ENCODE peak calls at places on chromosomes 7 and 10, in six cellular contexts. F is mucosa of descending colon, Y is psoas muscle, J is skeletal muscle cell, T is choroid plexus epithelial cell, X is upper lobe of right lung. E is an unnamed sample.
A peak's percentile ranks its signal among the peaks of the same experiment; 100 is the strongest.

GRCh38 chr10:24465899-24466615 is 257.1 kb downstream of the KIAA1217 start:
- DNase-seq in T (peak; percentile 97), F (no peak), Y (no peak), X (no peak), J (peak; percentile 76), E (peak; percentile 76)

GRCh38 chr10:26890956-26891355 is 30.2 kb upstream of the ABI1 start:
- DNase-seq in F (no peak), X (no peak), J (peak; percentile 56), Y (no peak), T (peak; percentile 89), E (peak; percentile 20)

GRCh38 chr7:620885-621284 is 101.2 kb upstream of the PDGFA start:
- DNase-seq in Y (no peak), X (no peak), T (no peak), J (no peak), F (no peak), E (no peak)

GRCh38 chr10:98636921-98637329 is 190.2 kb upstream of the HPS1 start:
- DNase-seq in T (no peak), X (no peak), J (no peak), Y (no peak), F (no peak), E (no peak)

GRCh38 chr7:37109016-37109415 is 339.6 kb downstream of the ELMO1 start:
- DNase-seq in Y (no peak), J (no peak), X (no peak), F (no peak), T (no peak), E (no peak)

GRCh38 chr10:48451969-48452878 is 145.7 kb downstream of the MAPK8 start:
- DNase-seq in Y (no peak), F (no peak), J (no peak), T (no peak), X (peak; percentile 54), E (peak; percentile 24)

GRCh38 chr7:1990001-1990670 is 242.6 kb downstream of the MAD1L1 start:
- DNase-seq in J (no peak), T (no peak), F (peak; percentile 38), X (no peak), Y (no peak), E (no peak)

GRCh38 chr7:4650471-4651047 is 31.5 kb upstream of the FOXK1 start:
- DNase-seq in Y (peak; percentile 46), X (no peak), F (no peak), T (peak; percentile 64), J (peak; percentile 8), E (no peak)

GRCh38 chr7:16078076-16078952 is 343.0 kb downstream of the CRPPA start:
- DNase-seq in J (no peak), Y (no peak), X (no peak), F (no peak), T (peak; percentile 87), E (no peak)

GRCh38 chr7:36278767-36279171 is 110.9 kb upstream of the ANLN start:
- DNase-seq in J (peak; percentile 88), T (peak; percentile 81), X (no peak), Y (no peak), F (no peak), E (peak; percentile 37)

GRCh38 chr10:123502983-123503382 is 163.2 kb upstream of the GPR26 start:
- DNase-seq in T (no peak), F (no peak), J (no peak), Y (no peak), X (no peak), E (no peak)

GRCh38 chr7:372546-372938 is 82.6 kb downstream of the FOXL3 start:
- DNase-seq in X (peak; percentile 53), J (no peak), F (peak; percentile 31), T (no peak), Y (no peak), E (no peak)

GRCh38 chr10:24961582-24961981 is 9.2 kb upstream of the PRTFDC1 start:
- DNase-seq in F (no peak), X (no peak), Y (no peak), J (no peak), T (no peak), E (no peak)

GRCh38 chr7:116781584-116781983 is 80.8 kb upstream of the CAPZA2 start:
- DNase-seq in F (no peak), X (no peak), T (no peak), Y (no peak), J (no peak), E (no peak)

GRCh38 chr10:114987995-114988394 is 50.0 kb downstream of the TRUB1 start:
- DNase-seq in X (no peak), T (peak; percentile 87), Y (no peak), F (no peak), J (peak; percentile 30), E (no peak)

GRCh38 chr10:90674927-90675326 is 182.9 kb downstream of the HTR7 start:
- DNase-seq in T (peak; percentile 79), X (no peak), Y (no peak), J (peak; percentile 98), F (no peak), E (no peak)

GRCh38 chr10:77574436-77574835 is 63.2 kb downstream of the KCNMA1 start:
- DNase-seq in J (no peak), X (no peak), Y (no peak), F (no peak), T (no peak), E (no peak)

GRCh38 chr10:111976557-111976956 is 207.0 kb downstream of the GPAM start:
- DNase-seq in F (no peak), X (no peak), T (no peak), J (no peak), Y (no peak), E (no peak)

GRCh38 chr7:16728811-16729210 is 24.7 kb upstream of the TSPAN13 start:
- DNase-seq in Y (no peak), T (no peak), J (no peak), X (no peak), F (no peak), E (no peak)

GRCh38 chr7:157568785-157569584 is 232.2 kb downstream of the DNAJB6 start:
- DNase-seq in F (peak; percentile 66), X (peak; percentile 74), J (no peak), T (peak; percentile 57), Y (peak; percentile 33), E (peak; percentile 59)

DNA sequence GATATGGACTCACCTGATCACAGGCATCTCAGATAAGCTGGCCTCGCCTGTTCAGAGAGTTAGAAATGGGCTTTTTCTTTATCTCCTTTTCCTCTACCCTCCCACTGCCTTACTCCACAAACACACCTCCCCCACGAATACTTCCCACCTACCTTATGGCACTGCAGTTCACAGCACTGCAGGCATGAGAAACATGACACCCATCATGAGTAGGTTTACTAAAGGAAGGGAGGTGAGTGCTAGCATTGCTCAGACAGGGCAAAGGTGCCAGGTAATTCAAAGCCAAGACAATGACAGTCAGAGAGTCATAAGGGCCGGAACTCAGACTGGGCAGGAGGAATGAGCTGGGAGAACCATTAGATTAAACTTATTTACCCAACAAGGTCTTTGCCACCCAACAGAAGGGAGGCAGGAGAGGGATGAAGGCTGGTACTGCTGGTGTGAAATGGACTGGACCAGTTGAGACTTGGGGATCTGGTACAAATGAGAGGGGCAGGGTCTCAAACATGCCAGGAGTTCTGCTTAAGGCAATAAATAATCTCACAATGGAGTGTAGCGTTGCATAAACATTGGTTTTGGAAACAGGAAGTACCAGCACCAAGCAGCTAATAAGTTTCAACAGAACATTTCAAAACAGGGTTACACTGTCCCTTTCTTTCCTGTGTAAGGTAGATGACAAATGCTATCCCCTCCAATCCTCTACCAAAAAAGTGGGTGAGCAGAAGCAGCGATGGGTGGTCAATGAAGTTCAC is 220.4 kb downstream of the FAM107B start:
- DNase-seq in F (no peak), J (no peak), Y (no peak), T (peak; percentile 35), X (no peak), E (no peak)
- H3K4me3 ChIP-seq in F (no peak overlapping the region), J (no peak overlapping the region), Y (no peak overlapping the region), T (no peak overlapping the region), X (no peak overlapping the region), E (no peak overlapping the region)

GRCh38 chr7:77800158-77800557 is 1.6 kb downstream of the PHTF2 start:
- DNase-seq in J (no peak), X (no peak), F (no peak), Y (no peak), T (peak; percentile 55), E (no peak)
- H3K4me3 ChIP-seq in J (no peak overlapping the region), X (peak overlapping the region; percentile 93), F (no peak overlapping the region), Y (peak overlapping the region; percentile 95), T (peak overlapping the region; percentile 86), E (peak overlapping the region; percentile 9)

DNA sequence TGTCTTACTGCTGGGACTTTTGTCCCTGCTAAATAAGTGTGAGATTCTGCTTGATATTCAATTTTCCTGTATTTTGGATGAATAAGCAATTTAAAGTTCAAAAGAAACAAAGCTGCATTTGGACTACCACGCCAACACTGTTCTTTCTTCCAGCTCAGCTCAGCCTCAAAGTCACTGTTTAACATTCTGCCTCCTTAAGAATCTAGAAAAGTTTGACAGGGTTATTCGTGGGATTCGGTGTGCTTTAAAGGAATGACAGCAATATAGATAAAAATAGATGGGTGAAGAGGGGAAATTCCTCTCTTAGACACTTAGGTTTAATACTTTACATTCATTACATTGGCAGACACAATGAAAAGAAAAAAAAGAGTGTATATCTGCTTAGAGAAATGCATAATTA is 110.2 kb upstream of the RHEB start:
- DNase-seq in X (no peak), J (no peak), Y (no peak), F (no peak), T (no peak), E (no peak)
- H3K4me3 ChIP-seq in X (no peak overlapping the region), J (no peak overlapping the region), Y (no peak overlapping the region), F (no peak overlapping the region), T (no peak overlapping the region), E (no peak overlapping the region)

GRCh38 chr7:56106108-56107073 is at the start of gene CHCHD2:
- DNase-seq in T (peak; percentile 99), F (peak; percentile 98), Y (peak; percentile 96), J (peak; percentile 96), X (peak; percentile 97), E (peak; percentile 94)
- H3K4me3 ChIP-seq in T (peak within 1 kb of the TSS; percentile 91), F (peak within 1 kb of the TSS; percentile 95), Y (peak within 1 kb of the TSS; percentile 85), J (peak within 1 kb of the TSS; percentile 70), X (peak within 1 kb of the TSS; percentile 75), E (peak within 1 kb of the TSS; percentile 71)

GRCh38 chr10:128095023-128095752 is 31.0 kb downstream of the MKI67 start:
- DNase-seq in J (no peak), X (no peak), F (no peak), T (no peak), Y (no peak), E (no peak)
- H3K4me3 ChIP-seq in J (no peak overlapping the region), X (no peak overlapping the region), F (no peak overlapping the region), T (no peak overlapping the region), Y (no peak overlapping the region), E (no peak overlapping the region)